ENCODE peak calls at places on chromosomes 11 and 22, in six cellular contexts. G, T, P, A, V and S are unnamed samples.

GRCh38 chr11:102138223-102138622 is 28.0 kb downstream of the YAP1 start:
- DNase-seq in A (no peak), V (no peak), G (no peak), P (no peak), T (no peak), S (no peak)

GRCh38 chr11:73982595-73982989 is at the start of gene UCP2:
- DNase-seq in G (peak), V (no peak), A (peak), P (peak), T (peak), S (peak)

GRCh38 chr11:71342951-71343827 is 90.8 kb upstream of the SHANK2 start:
- DNase-seq in V (peak), G (peak), P (peak), A (peak), T (peak), S (no peak)

GRCh38 chr11:61814242-61814957 is 2.4 kb downstream of the FADS1 start:
- DNase-seq in G (no peak), A (peak), T (peak), V (peak), P (no peak), S (no peak)

GRCh38 chr11:7597620-7598019 is 75.7 kb downstream of the CYB5R2 start:
- DNase-seq in V (no peak), A (no peak), T (peak), P (no peak), G (no peak), S (no peak)

GRCh38 chr11:70397983-70398833 is at the start of gene CTTN:
- DNase-seq in G (peak), A (peak), T (peak), V (peak), P (peak), S (peak)

GRCh38 chr22:36737776-36738175 is 34.2 kb upstream of the CACNG2 start:
- DNase-seq in G (no peak), T (no peak), A (peak), V (no peak), P (no peak), S (peak)

GRCh38 chr11:19094859-19095258 is 22.1 kb upstream of the ZDHHC13 start:
- DNase-seq in G (no peak), A (no peak), T (no peak), V (no peak), P (no peak), S (no peak)

GRCh38 chr11:104073950-104074349 is 37.5 kb downstream of the DDI1 start:
- DNase-seq in T (no peak), G (peak), P (no peak), V (peak), A (no peak), S (no peak)

GRCh38 chr11:115503083-115503885 is 931 bp downstream of the CADM1 start:
- DNase-seq in G (peak), P (peak), T (peak), A (peak), V (peak), S (peak)

GRCh38 chr22:41660416-41660815 is 28.3 kb downstream of the SNU13 start:
- DNase-seq in G (peak), V (no peak), A (peak), T (no peak), P (peak), S (no peak)

GRCh38 chr11:120343429-120343828 is 7.2 kb downstream of the ARHGEF12 start:
- DNase-seq in P (no peak), V (no peak), A (no peak), T (peak), G (no peak), S (no peak)

GRCh38 chr11:1866776-1867175 is 13.9 kb downstream of the LSP1 start:
- DNase-seq in V (no peak), T (no peak), P (no peak), G (no peak), A (peak), S (no peak)

GRCh38 chr11:67240575-67241389 is 25.5 kb upstream of the GRK2 start:
- DNase-seq in G (peak), P (peak), T (peak), A (peak), V (peak), S (no peak)

GRCh38 chr11:33778682-33779081 is 4.4 kb upstream of the FBXO3 start:
- DNase-seq in P (peak), G (peak), T (no peak), V (peak), A (no peak), S (no peak)

GRCh38 chr11:11782532-11783110 is 59.2 kb upstream of the USP47 start:
- DNase-seq in P (no peak), T (no peak), V (no peak), A (no peak), G (no peak), S (no peak)

GRCh38 chr11:16309226-16309625 is 47.1 kb downstream of the SOX6 start:
- DNase-seq in A (no peak), T (no peak), P (no peak), V (no peak), G (no peak), S (no peak)

GRCh38 chr11:132496341-132496740 is 1036.0 kb downstream of the OPCML start:
- DNase-seq in T (peak), G (no peak), A (peak), V (peak), P (no peak), S (no peak)

GRCh38 chr11:106101797-106102196 is 24.3 kb downstream of the AASDHPPT start:
- DNase-seq in P (no peak), T (no peak), V (peak), G (peak), A (no peak), S (no peak)

GRCh38 chr22:43928418-43929307 is 5.1 kb downstream of the PNPLA3 start:
- DNase-seq in G (no peak), P (no peak), V (no peak), A (no peak), T (no peak), S (no peak)

DNA sequence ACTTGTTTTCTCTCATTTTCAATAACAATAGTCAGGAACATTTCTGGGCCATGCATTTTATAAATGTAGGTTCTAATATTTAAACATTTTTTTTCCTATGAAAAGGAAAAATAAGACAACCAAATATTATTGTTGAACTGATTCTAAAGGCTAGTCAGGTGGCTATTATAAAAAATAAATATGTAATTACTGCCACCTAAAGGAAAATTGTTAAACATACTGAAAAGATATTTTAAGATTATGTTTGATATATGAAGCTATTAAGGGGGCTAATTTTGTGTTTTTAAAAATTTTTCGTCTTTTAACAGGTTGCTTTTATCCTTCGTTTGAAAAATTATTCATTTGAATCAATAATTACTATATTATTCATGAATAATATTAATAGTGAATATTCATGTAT is 62.2 kb upstream of the FDX1 start:
- DNase-seq in V (no peak), G (no peak), A (no peak), T (no peak), P (no peak), S (no peak)
- TF ChIP-seq CTCF in V (no peak), G (peak), A (no peak), T (no peak), P (peak), S (peak)

GRCh38 chr11:855796-856195 is 13.1 kb downstream of the TSPAN4 start:
- DNase-seq in G (no peak), A (no peak), P (no peak), V (no peak), T (no peak), S (no peak)
- TF ChIP-seq CTCF in G (no peak), A (no peak), P (no peak), V (no peak), T (no peak), S (no peak)

DNA sequence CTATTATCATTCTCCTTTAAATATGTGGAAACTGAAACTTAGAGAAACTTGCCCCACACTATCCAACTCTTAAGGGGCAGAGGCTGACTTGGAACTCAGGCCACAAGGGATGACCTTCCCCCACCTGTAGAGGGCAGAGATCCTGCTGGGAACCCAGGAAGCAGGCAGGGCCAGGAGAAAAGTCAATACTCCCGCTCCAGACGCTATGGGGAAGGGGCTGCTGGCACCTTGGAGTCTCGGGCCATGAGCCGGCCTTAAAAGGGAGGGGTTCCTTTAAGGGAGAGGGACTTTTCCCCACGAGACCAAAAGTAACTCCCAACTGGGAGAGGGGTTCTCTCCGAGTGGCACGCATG is 620 bp upstream of the ANO5 start:
- DNase-seq in A (peak), V (no peak), G (no peak), T (peak), P (peak), S (no peak)
- TF ChIP-seq CTCF in A (peak), V (peak), G (no peak), T (no peak), P (no peak), S (peak)

GRCh38 chr22:50242406-50242949 is 2.3 kb downstream of the TUBGCP6 start:
- DNase-seq in V (no peak), T (no peak), A (no peak), P (no peak), G (no peak), S (no peak)

GRCh38 chr22:50233223-50233622 is 11.6 kb downstream of the TUBGCP6 start:
- DNase-seq in G (no peak), V (no peak), A (no peak), T (no peak), P (no peak), S (peak)

GRCh38 chr22:50243704-50244419 is 961 bp downstream of the TUBGCP6 start:
- DNase-seq in P (no peak), A (no peak), T (no peak), G (peak), V (no peak), S (no peak)

GRCh38 chr22:50236731-50237409 is 8.0 kb downstream of the TUBGCP6 start:
- DNase-seq in T (no peak), A (no peak), G (peak), V (no peak), P (no peak), S (no peak)

GRCh38 chr22:50238755-50239154 is 6.1 kb downstream of the TUBGCP6 start:
- DNase-seq in V (no peak), T (no peak), P (no peak), A (no peak), G (no peak), S (no peak)
- TF ChIP-seq CTCF in V (no peak), T (no peak), P (no peak), A (no peak), G (no peak), S (no peak)

DNA sequence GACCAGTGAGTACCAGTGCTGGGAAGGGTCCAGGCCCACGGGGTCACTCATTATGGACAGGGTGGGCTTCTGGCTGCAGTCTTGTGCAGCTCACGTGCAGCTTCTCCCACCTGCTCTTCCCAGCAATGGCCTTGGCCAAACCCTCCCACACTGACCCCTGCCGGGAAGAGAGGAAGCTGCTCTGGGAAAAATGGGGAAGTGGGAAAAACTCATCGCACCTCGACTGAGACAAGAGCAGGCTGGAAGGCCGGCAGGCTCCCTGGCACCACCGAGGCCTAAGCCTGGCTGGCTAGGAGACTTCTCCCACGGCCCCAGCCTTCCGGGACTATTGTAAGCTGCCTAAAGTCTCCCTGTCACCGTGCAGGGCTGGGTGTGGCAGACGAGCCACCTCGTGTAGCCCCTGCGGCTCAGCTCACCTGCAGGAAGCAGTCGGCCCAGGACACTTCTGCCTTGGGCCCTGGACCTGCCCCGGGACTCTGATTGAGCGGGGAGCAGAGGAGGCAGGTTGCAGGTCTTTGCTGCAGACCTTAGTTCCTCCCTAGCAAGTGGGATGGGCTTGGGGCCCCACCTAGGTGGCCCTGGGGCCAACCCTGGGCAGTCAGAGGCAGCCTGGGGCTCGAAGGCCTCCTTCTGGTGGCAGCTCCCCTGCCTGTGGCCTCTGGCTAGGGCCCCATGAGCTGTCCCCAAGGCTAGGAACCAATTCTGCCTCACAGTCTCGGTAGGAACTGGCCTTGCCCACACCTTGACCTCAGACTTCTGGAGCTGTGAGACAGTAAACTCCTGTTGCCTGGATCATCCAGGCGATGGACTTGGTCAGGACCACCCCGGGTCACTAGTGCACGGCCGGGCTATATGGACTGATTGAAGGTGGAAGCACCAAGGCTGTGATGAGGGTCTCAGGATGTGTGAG is 23.1 kb downstream of the MRGPRG start:
- DNase-seq in A (no peak), T (peak), G (peak), P (peak), V (peak), S (no peak)
- TF ChIP-seq CTCF in A (no peak), T (no peak), G (peak), P (peak), V (peak), S (peak)

DNA sequence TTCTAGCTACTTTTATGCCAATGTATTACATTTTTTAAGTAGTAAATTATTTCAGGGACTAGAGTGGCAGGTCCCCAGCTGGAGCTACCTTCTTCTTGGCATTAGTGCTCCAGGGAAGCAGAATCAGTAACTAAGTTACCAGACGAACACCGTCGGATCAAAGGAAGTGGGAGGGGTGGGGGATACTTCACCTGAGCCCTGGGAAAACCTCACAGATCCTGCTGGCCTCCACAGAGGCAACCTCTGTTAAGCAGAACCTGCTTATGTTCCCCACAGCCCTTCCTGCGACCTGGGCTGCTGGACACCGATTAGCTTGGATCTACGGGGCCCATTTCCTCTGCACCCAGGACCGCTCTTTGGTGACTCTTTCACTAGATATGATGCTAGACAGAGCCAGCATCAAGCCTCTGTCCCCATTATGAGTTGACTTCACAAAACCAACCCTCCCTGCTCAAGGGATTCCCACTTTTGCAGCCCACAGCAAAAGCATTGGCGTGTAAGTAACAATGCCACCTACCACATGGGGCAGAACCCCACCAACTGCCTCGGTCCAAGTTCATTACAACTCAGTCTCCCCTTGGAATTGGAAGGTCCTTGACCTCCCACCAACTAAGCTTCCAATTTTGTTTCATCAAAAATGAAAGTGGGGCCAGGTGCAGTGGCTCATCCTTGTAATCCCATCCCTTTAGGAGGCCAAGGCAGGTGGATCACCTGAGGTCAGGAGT is 15.3 kb upstream of the TMPRSS4 start:
- DNase-seq in V (no peak), G (no peak), T (no peak), P (no peak), A (no peak), S (no peak)
- TF ChIP-seq CTCF in V (no peak), G (no peak), T (no peak), P (no peak), A (no peak), S (no peak)